ENCODE peak calls at places on chromosomes 2 and 18, in ten cellular contexts. C, F, X, Q, W, H, P, V, D and T are unnamed samples.

GRCh38 chr2:238863749-238864206 is 15.9 kb downstream of the TWIST2 start:
- ATAC-seq in X (no peak), C (no peak), P (peak), Q (no peak), F (no peak), W (no peak), V (no peak), H (peak), D (no peak), T (no peak)

GRCh38 chr2:234308073-234308813 is 188.6 kb downstream of the ARL4C start:
- ATAC-seq in X (no peak), F (peak), V (peak), H (no peak), C (no peak), P (no peak), Q (peak), D (no peak), W (no peak), T (no peak)

GRCh38 chr18:6521804-6522418 is 107.2 kb upstream of the L3MBTL4 start:
- ATAC-seq in V (no peak), C (no peak), P (no peak), W (peak), H (no peak), Q (no peak), F (no peak), D (no peak), X (no peak), T (no peak)

GRCh38 chr2:165440367-165440766 is 29.1 kb upstream of the CSRNP3 start:
- ATAC-seq in V (no peak), W (no peak), C (no peak), P (no peak), F (no peak), H (no peak), D (no peak), Q (no peak), X (no peak), T (no peak)

GRCh38 chr2:42098571-42099430 is 51.0 kb downstream of the PKDCC start:
- ATAC-seq in D (no peak), P (peak), Q (no peak), X (no peak), V (no peak), F (no peak), H (peak), W (peak), C (no peak), T (peak)

GRCh38 chr2:154452906-154453493 is 245.5 kb upstream of the KCNJ3 start:
- ATAC-seq in P (peak), C (no peak), H (no peak), X (no peak), V (no peak), D (no peak), W (peak), Q (no peak), F (peak), T (no peak)

GRCh38 chr2:217923007-217923686 is 79.6 kb downstream of the TNS1 start:
- ATAC-seq in Q (no peak), W (no peak), F (no peak), H (no peak), V (no peak), X (no peak), D (no peak), P (no peak), C (no peak), T (no peak)

GRCh38 chr2:199685669-199686068 is 165.3 kb downstream of the FTCDNL1 start:
- ATAC-seq in C (peak), P (no peak), V (no peak), H (no peak), W (no peak), X (no peak), F (peak), Q (no peak), D (peak), T (no peak)

GRCh38 chr18:23810396-23810795 is 121.1 kb downstream of the LAMA3 start:
- ATAC-seq in D (peak), F (peak), V (peak), H (no peak), X (peak), C (peak), W (peak), Q (no peak), P (no peak), T (peak)

GRCh38 chr2:174499365-174499764 is 12.5 kb upstream of the GPR155 start:
- ATAC-seq in Q (no peak), D (no peak), W (no peak), F (no peak), H (no peak), P (no peak), C (no peak), V (no peak), X (no peak), T (no peak)

GRCh38 chr2:143936758-143937562 is 583.0 kb downstream of the ZEB2 start:
- ATAC-seq in X (peak), P (peak), W (peak), F (peak), V (peak), C (peak), Q (peak), D (peak), H (peak), T (peak)

GRCh38 chr18:63073481-63073880 is 246.1 kb downstream of the BCL2 start:
- ATAC-seq in C (no peak), F (peak), V (no peak), D (no peak), X (no peak), Q (no peak), P (no peak), H (no peak), W (peak), T (no peak)

GRCh38 chr18:79855147-79855910 is 57.6 kb downstream of the KCNG2 start:
- ATAC-seq in V (no peak), W (peak), P (no peak), D (no peak), H (no peak), C (no peak), F (no peak), X (no peak), Q (peak), T (peak)

GRCh38 chr2:206211657-206212255 is 52.1 kb downstream of the EEF1B2 start:
- ATAC-seq in W (no peak), V (no peak), H (no peak), P (no peak), Q (no peak), X (no peak), D (no peak), C (no peak), F (no peak), T (no peak)

GRCh38 chr2:230932556-230933511 is 7.8 kb upstream of the GPR55 start:
- ATAC-seq in H (peak), C (no peak), X (no peak), F (peak), W (no peak), Q (no peak), P (peak), D (no peak), V (no peak), T (no peak)

GRCh38 chr18:54393648-54394294 is 36.1 kb downstream of the C18orf54 start:
- ATAC-seq in P (no peak), H (no peak), D (no peak), C (no peak), Q (no peak), V (no peak), W (no peak), F (no peak), X (no peak), T (no peak)

GRCh38 chr2:206361407-206362045 is 81.8 kb upstream of the ADAM23 start:
- ATAC-seq in Q (no peak), D (peak), W (peak), H (no peak), X (peak), C (no peak), P (no peak), V (peak), F (peak), T (no peak)

GRCh38 chr2:111897630-111897923 is 830 bp upstream of the MERTK start:
- ATAC-seq in D (no peak), F (no peak), V (no peak), Q (peak), H (no peak), X (no peak), P (no peak), W (peak), C (no peak), T (no peak)

GRCh38 chr2:136015688-136016087 is 30.3 kb upstream of the DARS1 start:
- ATAC-seq in F (no peak), Q (no peak), D (no peak), W (peak), C (no peak), V (no peak), P (no peak), X (no peak), H (no peak), T (peak)

GRCh38 chr2:38146302-38146916 is 70.5 kb upstream of the CYP1B1 start:
- ATAC-seq in H (peak), P (peak), W (peak), Q (no peak), X (no peak), V (peak), D (no peak), C (no peak), F (peak), T (peak)

GRCh38 chr2:86028763-86029381 is 76.8 kb downstream of the POLR1A start:
- ATAC-seq in D (no peak), Q (no peak), V (no peak), W (no peak), P (peak), X (no peak), C (no peak), H (peak), F (no peak), T (no peak)

GRCh38 chr2:100785621-100786296 is 34.2 kb upstream of the NPAS2 start:
- ATAC-seq in V (no peak), W (no peak), Q (no peak), C (no peak), H (no peak), X (no peak), D (no peak), P (peak), F (no peak), T (no peak)

GRCh38 chr2:40032650-40033319 is 253.7 kb upstream of the THUMPD2 start:
- ATAC-seq in P (no peak), V (peak), D (peak), Q (no peak), H (no peak), C (no peak), X (peak), W (no peak), F (peak), T (no peak)

GRCh38 chr18:48813833-48814489 is 136.8 kb downstream of the SMAD7 start:
- ATAC-seq in H (peak), D (peak), V (peak), W (peak), P (peak), Q (no peak), X (peak), F (peak), C (peak), T (no peak)

GRCh38 chr2:150601280-150602038 is 114.0 kb upstream of the RND3 start:
- ATAC-seq in Q (no peak), F (no peak), P (no peak), X (no peak), V (no peak), D (no peak), W (no peak), H (no peak), C (no peak), T (no peak)

GRCh38 chr2:25165992-25166618 is 2.3 kb downstream of the POMC start:
- ATAC-seq in X (peak), V (peak), D (no peak), C (peak), P (peak), W (peak), H (peak), Q (peak), F (peak), T (peak)

GRCh38 chr2:33292981-33293586 is 183.4 kb upstream of the RASGRP3 start:
- ATAC-seq in C (no peak), W (no peak), F (no peak), D (no peak), X (no peak), P (peak), H (no peak), Q (no peak), V (no peak), T (no peak)

GRCh38 chr2:127537142-127537541 is 1.7 kb downstream of the MYO7B start:
- ATAC-seq in Q (no peak), H (no peak), P (no peak), X (no peak), V (no peak), W (no peak), C (no peak), F (no peak), D (no peak), T (no peak)

GRCh38 chr2:28601612-28602011 is 105.8 kb downstream of the PLB1 start:
- ATAC-seq in Q (no peak), V (no peak), X (no peak), W (no peak), P (peak), D (no peak), F (no peak), H (no peak), C (no peak), T (no peak)